ENCODE peak calls at places on chromosomes 3 and 15, in eight cellular contexts. W is HCT116; G is CD4-positive, CD25-positive, alpha-beta regulatory T cell; B is uterus; X is sigmoid colon; F is CD8-positive, alpha-beta T cell; K is H9; Z is breast epithelium. O is an unnamed sample. For H3K27me3, the result is how much of the 10 kb centered on the place peaks cover.

GRCh38 chr3:141342386-141342785 is 25.9 kb upstream of the ZBTB38 start:
- DNase-seq in W (no peak), G (no peak), B (no peak), X (no peak), F (no peak), K (no peak), Z (no peak), O (no peak)

GRCh38 chr3:31621314-31621713 is 88.6 kb downstream of the STT3B start:
- DNase-seq in W (no peak), G (no peak), B (no peak), X (no peak), F (no peak), K (no peak), Z (no peak), O (no peak)

GRCh38 chr3:190608850-190609589 is 95.1 kb downstream of the IL1RAP start:
- DNase-seq in W (no peak), G (no peak), B (no peak), X (no peak), F (no peak), K (no peak), Z (no peak), O (no peak)

GRCh38 chr15:39133201-39133600 is 447.7 kb upstream of the THBS1 start:
- DNase-seq in W (no peak), G (no peak), B (no peak), X (no peak), F (no peak), K (no peak), Z (no peak), O (no peak)

GRCh38 chr15:67149859-67150824 is 84.7 kb downstream of the SMAD3 start:
- DNase-seq in W (peak), G (peak), B (peak), X (peak), F (peak), K (peak), Z (no peak), O (no peak)

GRCh38 chr3:20558161-20558560 is 372.2 kb upstream of the SGO1 start:
- DNase-seq in W (no peak), G (no peak), B (no peak), X (no peak), F (no peak), K (no peak), Z (no peak), O (no peak)

GRCh38 chr3:97687734-97688133 is 76.8 kb upstream of the ARL6 start:
- DNase-seq in W (no peak), G (no peak), B (no peak), X (no peak), F (no peak), K (peak), Z (no peak), O (no peak)

GRCh38 chr15:64856429-64857145 is 14.9 kb downstream of the PLEKHO2 start:
- DNase-seq in W (no peak), G (no peak), B (peak), X (peak), F (no peak), K (peak), Z (no peak), O (no peak)

GRCh38 chr3:194592798-194593752 is 40.1 kb downstream of the TMEM44 start:
- DNase-seq in W (peak), G (no peak), B (no peak), X (no peak), F (no peak), K (no peak), Z (peak), O (no peak)

GRCh38 chr3:71415708-71416108 is 167.8 kb downstream of the FOXP1 start:
- DNase-seq in W (no peak), G (no peak), B (no peak), X (no peak), F (no peak), K (no peak), Z (no peak), O (no peak)

GRCh38 chr3:43389388-43390254 is 103.3 kb downstream of the SNRK start:
- DNase-seq in W (no peak), G (peak), B (peak), X (no peak), F (peak), K (no peak), Z (peak), O (peak)

GRCh38 chr15:39084683-39085530 is 496.0 kb upstream of the THBS1 start:
- DNase-seq in W (no peak), G (no peak), B (peak), X (peak), F (no peak), K (no peak), Z (no peak), O (no peak)

GRCh38 chr3:66418432-66419052 is 82.3 kb downstream of the LRIG1 start:
- DNase-seq in W (no peak), G (no peak), B (no peak), X (peak), F (no peak), K (no peak), Z (peak), O (no peak)

GRCh38 chr15:40279437-40280141 is 3.3 kb downstream of the ANKRD63 start:
- DNase-seq in W (no peak), G (peak), B (peak), X (peak), F (peak), K (peak), Z (peak), O (peak)

GRCh38 chr3:130658666-130659065 is 88.0 kb downstream of the PIK3R4 start:
- DNase-seq in W (no peak), G (no peak), B (peak), X (no peak), F (no peak), K (no peak), Z (no peak), O (no peak)

GRCh38 chr3:172125963-172126403 is 86.6 kb downstream of the FNDC3B start:
- DNase-seq in W (no peak), G (no peak), B (peak), X (peak), F (no peak), K (no peak), Z (no peak), O (no peak)

GRCh38 chr3:126266291-126266840 is 86.0 kb upstream of the ALDH1L1 start:
- DNase-seq in W (no peak), G (no peak), B (peak), X (peak), F (no peak), K (no peak), Z (peak), O (no peak)

GRCh38 chr3:41418961-41419691 is 219.8 kb downstream of the CTNNB1 start:
- DNase-seq in W (peak), G (no peak), B (no peak), X (no peak), F (no peak), K (peak), Z (no peak), O (no peak)

GRCh38 chr3:144590854-144591253 is 619.2 kb downstream of the DIPK2A start:
- DNase-seq in W (no peak), G (no peak), B (no peak), X (no peak), F (no peak), K (no peak), Z (no peak), O (no peak)

GRCh38 chr3:159260049-159260662 is 458.3 kb downstream of the MFSD1 start:
- DNase-seq in W (peak), G (no peak), B (peak), X (no peak), F (no peak), K (peak), Z (peak), O (peak)

GRCh38 chr3:27333843-27334242 is 35.3 kb downstream of the NEK10 start:
- DNase-seq in W (no peak), G (no peak), B (no peak), X (peak), F (no peak), K (no peak), Z (no peak), O (no peak)

GRCh38 chr3:185983495-185984141 is 45.8 kb upstream of the TRA2B start:
- DNase-seq in W (peak), G (peak), B (peak), X (peak), F (peak), K (peak), Z (peak), O (peak)

GRCh38 chr3:62161306-62161705 is 212.0 kb downstream of the FEZF2 start:
- DNase-seq in W (no peak), G (no peak), B (no peak), X (no peak), F (no peak), K (no peak), Z (no peak), O (no peak)

GRCh38 chr3:28042095-28042635 is 199.3 kb upstream of the CMC1 start:
- DNase-seq in W (no peak), G (no peak), B (no peak), X (no peak), F (no peak), K (no peak), Z (no peak), O (no peak)

GRCh38 chr3:131608741-131609140 is 106.0 kb upstream of the MRPL3 start:
- DNase-seq in W (no peak), G (no peak), B (no peak), X (no peak), F (no peak), K (no peak), Z (no peak), O (no peak)

GRCh38 chr3:137385922-137386321 is 378.2 kb upstream of the SOX14 start:
- DNase-seq in W (no peak), G (no peak), B (no peak), X (no peak), F (no peak), K (no peak), Z (no peak), O (no peak)

GRCh38 chr3:71584216-71585061 is 911 bp upstream of the FOXP1 start:
- DNase-seq in W (no peak), G (peak), B (peak), X (peak), F (peak), K (peak), Z (peak), O (peak)

GRCh38 chr15:68379759-68380290 is 52.1 kb downstream of the ITGA11 start:
- DNase-seq in W (no peak), G (no peak), B (no peak), X (peak), F (no peak), K (peak), Z (no peak), O (no peak)

GRCh38 chr3:156888576-156888975 is 62.4 kb downstream of the LEKR1 start:
- DNase-seq in W (no peak), G (no peak), B (no peak), X (no peak), F (no peak), K (no peak), Z (no peak), O (no peak)

GRCh38 chr15:73346735-73347312 is 21.9 kb downstream of the HCN4 start:
- DNase-seq in W (peak), G (peak), B (peak), X (no peak), F (peak), K (peak), Z (no peak), O (peak)

GRCh38 chr15:43370310-43370974 is 401 bp downstream of the ZSCAN29 start:
- DNase-seq in W (no peak), G (no peak), B (peak), X (no peak), F (no peak), K (peak), Z (no peak), O (peak)

GRCh38 chr3:56800373-56801150 is 1.2 kb downstream of the ARHGEF3 start:
- DNase-seq in W (no peak), G (peak), B (no peak), X (no peak), F (peak), K (no peak), Z (no peak), O (peak)

GRCh38 chr3:129379582-129380358 is 48.7 kb downstream of the EFCAB12 start:
- DNase-seq in W (no peak), G (no peak), B (no peak), X (no peak), F (no peak), K (no peak), Z (no peak), O (no peak)

GRCh38 chr3:2872884-2873283 is 237.3 kb downstream of the IL5RA start:
- DNase-seq in W (no peak), G (no peak), B (no peak), X (no peak), F (no peak), K (no peak), Z (no peak), O (no peak)

GRCh38 chr3:43497405-43497804 is 124.4 kb downstream of the ANO10 start:
- DNase-seq in W (no peak), G (no peak), B (no peak), X (no peak), F (no peak), K (no peak), Z (no peak), O (no peak)

GRCh38 chr3:133384331-133385027 is 15.4 kb upstream of the BFSP2 start:
- DNase-seq in W (peak), G (no peak), B (peak), X (no peak), F (no peak), K (peak), Z (peak), O (no peak)

DNA sequence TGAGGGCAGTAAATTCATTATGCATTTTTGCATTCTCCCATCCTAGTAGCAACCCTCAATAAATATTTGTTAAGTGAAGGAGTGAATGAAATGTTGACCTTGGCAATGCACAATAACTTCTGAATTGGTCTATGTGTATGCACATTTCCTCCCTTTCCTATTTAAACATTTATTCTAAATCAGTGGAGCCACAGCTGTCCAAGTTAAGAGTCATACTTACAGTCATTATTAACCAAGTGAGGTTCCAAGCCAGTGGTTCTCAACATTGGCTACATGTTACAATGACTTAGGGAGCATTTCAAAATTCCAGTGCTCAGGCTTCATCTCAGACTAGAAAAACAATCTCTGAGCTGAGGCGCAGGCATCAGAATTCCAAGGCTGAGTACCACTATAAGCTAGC is 95.0 kb upstream of the ANKRD28 start:
- DNase-seq in W (no peak), G (no peak), B (no peak), X (no peak), F (no peak), K (no peak), Z (no peak), O (no peak)
- H3K27ac ChIP-seq in W (no peak), G (no peak), B (no peak), X (no peak), F (no peak), K (no peak), Z (no peak), O (no peak)

GRCh38 chr3:10870296-10870695 is 54.3 kb downstream of the SLC6A11 start:
- DNase-seq in W (no peak), G (no peak), B (no peak), X (no peak), F (no peak), K (no peak), Z (no peak), O (no peak)

GRCh38 chr3:10869460-10869859 is 53.4 kb downstream of the SLC6A11 start:
- DNase-seq in W (no peak), G (no peak), B (no peak), X (no peak), F (no peak), K (no peak), Z (no peak), O (no peak)

GRCh38 chr3:10867384-10867783 is 51.4 kb downstream of the SLC6A11 start:
- DNase-seq in W (no peak), G (no peak), B (no peak), X (no peak), F (no peak), K (peak), Z (no peak), O (no peak)
- H3K27me3 ChIP-seq in W (half or more), G (under half), B (under half), X (under half), F (under half), K (under half), Z (under half), O (under half)

GRCh38 chr3:13018039-13018431 is 55.2 kb downstream of the IQSEC1 start:
- DNase-seq in W (no peak), G (no peak), B (no peak), X (peak), F (no peak), K (peak), Z (no peak), O (no peak)

GRCh38 chr3:13019243-13019701 is 54.0 kb downstream of the IQSEC1 start:
- DNase-seq in W (no peak), G (no peak), B (no peak), X (peak), F (no peak), K (peak), Z (no peak), O (no peak)

GRCh38 chr3:13019706-13020105 is 53.5 kb downstream of the IQSEC1 start:
- DNase-seq in W (no peak), G (no peak), B (no peak), X (peak), F (no peak), K (no peak), Z (no peak), O (no peak)

GRCh38 chr3:13017361-13018038 is 55.7 kb downstream of the IQSEC1 start:
- DNase-seq in W (no peak), G (no peak), B (no peak), X (peak), F (no peak), K (no peak), Z (no peak), O (no peak)

DNA sequence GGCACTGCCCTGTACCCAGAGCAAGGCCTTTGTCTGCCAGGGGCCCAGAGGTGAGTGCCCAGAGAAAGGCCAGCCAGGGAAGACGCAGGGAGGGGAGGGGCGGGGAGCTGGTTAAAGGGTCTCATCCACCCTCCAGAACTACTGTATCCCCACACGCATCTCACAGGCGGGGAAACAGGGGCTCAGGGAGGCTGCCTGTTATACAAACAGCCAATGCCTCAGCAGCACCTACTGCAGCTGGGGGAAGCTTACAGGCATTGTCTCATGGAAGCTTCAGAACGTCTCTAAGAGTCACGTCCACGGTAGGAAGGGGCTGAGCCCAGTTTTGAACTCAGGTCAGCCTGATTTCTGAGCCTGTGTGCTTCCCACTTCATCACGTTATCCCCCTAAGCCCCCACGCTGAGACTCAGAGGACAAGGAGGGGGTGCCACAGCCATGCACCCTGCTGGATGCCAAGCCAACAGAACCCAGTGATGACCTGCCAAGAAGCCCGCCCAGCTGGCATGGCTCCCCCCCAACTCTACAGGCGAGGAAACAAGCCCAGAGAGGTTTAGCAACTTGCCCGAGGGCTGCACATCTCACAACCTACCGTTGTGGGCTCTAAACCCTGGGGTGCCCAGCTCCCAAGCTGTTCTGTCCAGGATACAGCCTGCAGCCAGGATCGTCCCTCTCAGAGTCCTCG is 54.5 kb downstream of the IQSEC1 start:
- DNase-seq in W (no peak), G (no peak), B (no peak), X (no peak), F (no peak), K (no peak), Z (no peak), O (no peak)
- H3K27ac ChIP-seq in W (no peak), G (no peak), B (no peak), X (peak), F (no peak), K (no peak), Z (peak), O (no peak)

GRCh38 chr15:89963301-89964288 is 37.5 kb upstream of the ZNF710 start:
- DNase-seq in W (no peak), G (no peak), B (no peak), X (no peak), F (no peak), K (no peak), Z (no peak), O (no peak)
- H3K27me3 ChIP-seq in W (under half), G (under half), B (under half), X (under half), F (under half), K (under half), Z (under half), O (under half)

GRCh38 chr3:197237897-197238296 is 60.5 kb downstream of the DLG1 start:
- DNase-seq in W (no peak), G (no peak), B (no peak), X (no peak), F (no peak), K (no peak), Z (no peak), O (no peak)

GRCh38 chr3:197238842-197239241 is 59.6 kb downstream of the DLG1 start:
- DNase-seq in W (no peak), G (no peak), B (no peak), X (no peak), F (no peak), K (no peak), Z (no peak), O (no peak)

GRCh38 chr3:197236362-197236761 is 62.0 kb downstream of the DLG1 start:
- DNase-seq in W (no peak), G (no peak), B (no peak), X (no peak), F (no peak), K (no peak), Z (no peak), O (no peak)

GRCh38 chr3:197231326-197231725 is 67.1 kb downstream of the DLG1 start:
- DNase-seq in W (no peak), G (no peak), B (no peak), X (no peak), F (no peak), K (no peak), Z (no peak), O (no peak)

GRCh38 chr3:197234947-197235914 is 63.2 kb downstream of the DLG1 start:
- DNase-seq in W (no peak), G (no peak), B (no peak), X (no peak), F (no peak), K (no peak), Z (no peak), O (no peak)
- H3K27ac ChIP-seq in W (no peak), G (no peak), B (no peak), X (no peak), F (no peak), K (no peak), Z (no peak), O (no peak)

GRCh38 chr3:122283796-122284445 is 41.1 kb upstream of the CSTA start:
- DNase-seq in W (no peak), G (no peak), B (no peak), X (no peak), F (no peak), K (no peak), Z (no peak), O (no peak)

GRCh38 chr3:122281891-122282290 is 43.2 kb upstream of the CSTA start:
- DNase-seq in W (no peak), G (no peak), B (no peak), X (no peak), F (no peak), K (no peak), Z (no peak), O (no peak)

DNA sequence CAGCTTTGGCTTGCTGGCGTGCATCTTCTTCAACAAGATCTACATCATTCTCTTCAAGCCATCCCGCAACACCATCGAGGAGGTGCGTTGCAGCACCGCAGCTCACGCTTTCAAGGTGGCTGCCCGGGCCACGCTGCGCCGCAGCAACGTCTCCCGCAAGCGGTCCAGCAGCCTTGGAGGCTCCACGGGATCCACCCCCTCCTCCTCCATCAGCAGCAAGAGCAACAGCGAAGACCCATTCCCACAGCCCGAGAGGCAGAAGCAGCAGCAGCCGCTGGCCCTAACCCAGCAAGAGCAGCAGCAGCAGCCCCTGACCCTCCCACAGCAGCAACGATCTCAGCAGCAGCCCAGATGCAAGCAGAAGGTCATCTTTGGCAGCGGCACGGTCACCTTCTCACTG is 40.6 kb upstream of the CSTA start:
- DNase-seq in W (no peak), G (no peak), B (no peak), X (no peak), F (no peak), K (no peak), Z (no peak), O (no peak)
- H3K27me3 ChIP-seq in W (under half), G (under half), B (under half), X (under half), F (under half), K (under half), Z (under half), O (under half)

O was measured in CD8-positive, alpha-beta memory T cell.